ENCODE peak calls at places on chromosome 3, in five cellular contexts. G, T, D, E and N are unnamed samples.

GRCh38 chr3:20280257-20280656 is 94.3 kb upstream of the SGO1 start:
- DNase-seq in G (no peak), T (no peak), D (no peak), E (no peak), N (no peak)

GRCh38 chr3:166456291-166456690 is 619.1 kb upstream of the BCHE start:
- DNase-seq in G (no peak), T (no peak), D (no peak), E (no peak), N (no peak)

GRCh38 chr3:127754411-127755304 is 67.7 kb downstream of the MGLL start:
- DNase-seq in G (no peak), T (no peak), D (peak; percentile 84), E (no peak), N (no peak)

GRCh38 chr3:16658004-16658932 is 53.0 kb upstream of the DAZL start:
- DNase-seq in G (no peak), T (peak; percentile 24), D (no peak), E (peak; percentile 38), N (peak; percentile 20)

GRCh38 chr3:70431906-70432305 is 119.5 kb upstream of the MDFIC2 start:
- DNase-seq in G (no peak), T (no peak), D (no peak), E (no peak), N (no peak)

GRCh38 chr3:40309925-40310635 is 573 bp downstream of the EIF1B start:
- DNase-seq in G (no peak), T (peak; percentile 65), D (no peak), E (peak; percentile 37), N (peak; percentile 45)

GRCh38 chr3:183428140-183429023 is at the start of gene MCF2L2:
- DNase-seq in G (peak; percentile 16), T (peak; percentile 88), D (no peak), E (peak; percentile 57), N (peak; percentile 84)

GRCh38 chr3:10196389-10197052 is 31.8 kb downstream of the IRAK2 start:
- DNase-seq in G (no peak), T (no peak), D (peak; percentile 40), E (no peak), N (no peak)

GRCh38 chr3:47782538-47783308 is 1.0 kb upstream of the SMARCC1 start:
- DNase-seq in G (no peak), T (no peak), D (no peak), E (no peak), N (no peak)

GRCh38 chr3:104604326-104605010 is 762.2 kb upstream of the ALCAM start:
- DNase-seq in G (peak; percentile 18), T (no peak), D (no peak), E (no peak), N (no peak)

GRCh38 chr3:908839-909238 is 184.0 kb upstream of the CNTN6 start:
- DNase-seq in G (no peak), T (no peak), D (no peak), E (peak; percentile 6), N (no peak)

GRCh38 chr3:22922317-22922716 is 280.8 kb upstream of the UBE2E2 start:
- DNase-seq in G (no peak), T (no peak), D (no peak), E (no peak), N (no peak)

GRCh38 chr3:146065573-146066006 is 95.4 kb downstream of the PLOD2 start:
- DNase-seq in G (peak; percentile 38), T (peak; percentile 8), D (no peak), E (no peak), N (no peak)

GRCh38 chr3:183817639-183818038 is 7.7 kb downstream of the MAP6D1 start:
- DNase-seq in G (no peak), T (no peak), D (no peak), E (no peak), N (no peak)

GRCh38 chr3:177679568-177680441 is 482.5 kb upstream of the TBL1XR1 start:
- DNase-seq in G (no peak), T (no peak), D (no peak), E (peak; percentile 12), N (no peak)

GRCh38 chr3:25781145-25781757 is 2.0 kb downstream of the NGLY1 start:
- DNase-seq in G (no peak), T (no peak), D (no peak), E (no peak), N (no peak)

GRCh38 chr3:59131016-59131771 is 81.4 kb upstream of the CFAP20DC start:
- DNase-seq in G (no peak), T (no peak), D (no peak), E (no peak), N (no peak)

GRCh38 chr3:25567806-25568524 is 96.7 kb downstream of the TOP2B start:
- DNase-seq in G (no peak), T (no peak), D (no peak), E (no peak), N (no peak)

GRCh38 chr3:115788921-115789470 is 165.7 kb downstream of the GAP43 start:
- DNase-seq in G (peak; percentile 57), T (no peak), D (no peak), E (no peak), N (no peak)

GRCh38 chr3:87627316-87627715 is 350.9 kb upstream of the POU1F1 start:
- DNase-seq in G (no peak), T (no peak), D (no peak), E (no peak), N (no peak)

GRCh38 chr3:157070600-157070999 is 89.3 kb downstream of the CCNL1 start:
- DNase-seq in G (no peak), T (no peak), D (no peak), E (no peak), N (no peak)

GRCh38 chr3:52052831-52053306 is 3.5 kb downstream of the DUSP7 start:
- DNase-seq in G (no peak), T (peak; percentile 50), D (peak; percentile 36), E (no peak), N (peak; percentile 77)

GRCh38 chr3:119104031-119104430 is 41.9 kb upstream of the TEX55 start:
- DNase-seq in G (no peak), T (no peak), D (no peak), E (no peak), N (no peak)

GRCh38 chr3:119098006-119098405 is 48.0 kb upstream of the TEX55 start:
- DNase-seq in G (no peak), T (no peak), D (no peak), E (no peak), N (no peak)

GRCh38 chr3:119099785-119100184 is 46.2 kb upstream of the TEX55 start:
- DNase-seq in G (no peak), T (no peak), D (no peak), E (no peak), N (no peak)

GRCh38 chr3:119098620-119099222 is 47.2 kb upstream of the TEX55 start:
- DNase-seq in G (peak; percentile 13), T (peak; percentile 19), D (no peak), E (peak; percentile 33), N (no peak)
- TF ChIP-seq SP1 in G (no peak), T (no peak), D (no peak), E (no peak), N (no peak)

DNA sequence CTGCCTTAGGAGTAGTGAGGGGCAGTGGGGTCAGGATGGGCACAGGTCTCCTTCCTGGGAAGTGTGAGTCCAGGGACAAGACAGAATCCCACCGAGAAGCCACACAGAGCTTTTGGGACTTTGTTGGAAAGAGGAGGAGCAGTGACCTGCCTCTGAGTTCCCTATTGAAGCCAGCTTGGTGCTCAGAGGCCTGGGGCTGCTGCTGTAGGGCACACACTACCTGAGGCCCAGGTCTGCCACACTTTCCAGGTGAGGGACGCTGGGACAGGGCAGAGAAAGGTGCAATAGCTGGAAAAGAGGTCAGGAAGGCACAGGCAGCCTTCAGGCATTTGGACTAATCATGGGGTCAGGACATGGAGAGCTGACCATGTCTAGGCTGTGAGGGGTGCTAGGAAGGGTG is 67.7 kb downstream of the SCN5A start:
- DNase-seq in G (no peak), T (no peak), D (no peak), E (no peak), N (no peak)
- TF ChIP-seq SP1 in G (no peak), T (no peak), D (no peak), E (no peak), N (no peak)

GRCh38 chr3:100709840-100710235 is 544 bp downstream of the TFG start:
- DNase-seq in G (no peak), T (peak; percentile 71), D (no peak), E (peak; percentile 56), N (peak; percentile 64)
- TF ChIP-seq SP1 in G (no peak), T (no peak), D (no peak), E (no peak), N (no peak)

GRCh38 chr3:159896543-159896942 is 92.1 kb upstream of the IL12A start:
- DNase-seq in G (no peak), T (no peak), D (no peak), E (no peak), N (no peak)

GRCh38 chr3:159895430-159895829 is 93.2 kb upstream of the IL12A start:
- DNase-seq in G (no peak), T (no peak), D (no peak), E (no peak), N (no peak)

GRCh38 chr3:159898147-159898546 is 90.5 kb upstream of the IL12A start:
- DNase-seq in G (no peak), T (no peak), D (no peak), E (no peak), N (peak; percentile 12)

GRCh38 chr3:159899198-159899597 is 89.4 kb upstream of the IL12A start:
- DNase-seq in G (no peak), T (no peak), D (no peak), E (no peak), N (no peak)

DNA sequence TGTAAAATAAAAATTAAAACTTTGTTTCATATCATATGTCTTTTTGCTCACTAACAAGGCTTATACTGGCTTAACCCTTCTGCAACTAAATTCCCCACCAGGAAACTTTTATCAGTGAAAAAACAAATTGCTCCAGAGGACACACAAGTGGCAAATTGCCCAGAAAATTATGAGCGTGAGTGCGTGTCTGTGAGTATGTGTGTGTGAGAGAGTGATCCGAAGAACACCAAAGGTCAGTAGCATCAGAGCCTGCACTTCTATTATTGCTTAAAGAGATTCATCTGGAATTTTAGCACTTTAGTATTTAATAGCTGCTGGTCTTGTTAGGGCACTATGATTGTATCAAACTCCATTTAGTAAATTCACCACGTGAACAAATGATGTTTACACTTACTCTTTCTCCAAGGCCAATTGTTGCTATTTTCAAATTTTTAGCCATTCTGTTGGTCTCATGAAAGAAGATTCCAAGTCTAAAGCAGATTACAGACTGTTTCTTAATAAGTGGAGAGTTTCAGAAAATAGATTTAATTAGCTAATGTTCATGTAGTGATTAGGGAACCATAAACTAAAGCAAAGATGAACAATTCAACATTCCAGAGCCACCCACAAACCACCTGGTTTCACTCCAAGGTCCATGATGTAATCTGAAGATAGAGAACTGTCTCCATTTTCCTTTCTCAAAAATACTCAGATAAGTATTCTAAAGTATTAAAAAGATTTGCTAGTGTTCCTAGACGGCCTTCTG is 91.1 kb upstream of the IL12A start:
- DNase-seq in G (no peak), T (no peak), D (no peak), E (no peak), N (no peak)
- TF ChIP-seq SP1 in G (no peak), T (no peak), D (no peak), E (no peak), N (no peak)

GRCh38 chr3:81962396-81962795 is 201.0 kb upstream of the GBE1 start:
- DNase-seq in G (no peak), T (no peak), D (no peak), E (no peak), N (no peak)

GRCh38 chr3:81965696-81966095 is 204.3 kb upstream of the GBE1 start:
- DNase-seq in G (no peak), T (no peak), D (no peak), E (no peak), N (no peak)

GRCh38 chr3:81968628-81969027 is 207.2 kb upstream of the GBE1 start:
- DNase-seq in G (no peak), T (no peak), D (no peak), E (no peak), N (no peak)

GRCh38 chr3:81967362-81967761 is 205.9 kb upstream of the GBE1 start:
- DNase-seq in G (no peak), T (no peak), D (no peak), E (no peak), N (no peak)
- TF ChIP-seq SP1 in G (no peak), T (no peak), D (no peak), E (no peak), N (no peak)